ENCODE peak calls at places on chromosomes 12 and 14, in five cellular contexts. T is uterus, F is lower lobe of right lung, J is suprapubic skin, O is hepatocyte. Z is an unnamed sample.

GRCh38 chr14:72730468-72730867 is 163.4 kb downstream of the DPF3 start:
- DNase-seq in T (no peak), F (no peak), J (no peak), O (no peak), Z (no peak)

GRCh38 chr14:95436348-95436747 is 80.1 kb downstream of the SYNE3 start:
- DNase-seq in T (no peak), F (no peak), J (no peak), O (no peak), Z (no peak)

GRCh38 chr14:61140872-61141271 is 140.3 kb downstream of the TMEM30B start:
- DNase-seq in T (no peak), F (no peak), J (no peak), O (no peak), Z (no peak)

GRCh38 chr12:131090254-131091210 is 136.8 kb downstream of the ADGRD1 start:
- DNase-seq in T (peak; percentile 6), F (peak; percentile 19), J (peak; percentile 64), O (no peak), Z (no peak)

GRCh38 chr12:116282371-116283286 is 5.1 kb upstream of the MED13L start:
- DNase-seq in T (no peak), F (no peak), J (no peak), O (no peak), Z (no peak)

GRCh38 chr12:14852880-14853279 is 9.6 kb upstream of the ART4 start:
- DNase-seq in T (no peak), F (no peak), J (no peak), O (no peak), Z (no peak)

GRCh38 chr12:106585862-106586534 is 3.2 kb downstream of the RFX4 start:
- DNase-seq in T (no peak), F (no peak), J (no peak), O (peak; percentile 27), Z (no peak)

GRCh38 chr14:34053666-34054065 is 102.8 kb upstream of the EGLN3 start:
- DNase-seq in T (peak; percentile 83), F (no peak), J (no peak), O (no peak), Z (no peak)

GRCh38 chr12:75765170-75766059 is 254.0 kb upstream of the KRR1 start:
- DNase-seq in T (no peak), F (no peak), J (no peak), O (no peak), Z (no peak)

GRCh38 chr14:51039285-51039684 is 55.6 kb downstream of the TRIM9 start:
- DNase-seq in T (no peak), F (no peak), J (no peak), O (no peak), Z (no peak)

GRCh38 chr12:22231836-22232235 is 102.7 kb downstream of the ST8SIA1 start:
- DNase-seq in T (no peak), F (no peak), J (no peak), O (no peak), Z (no peak)

GRCh38 chr14:23187925-23188324 is 4.5 kb upstream of the SLC7A8 start:
- DNase-seq in T (no peak), F (no peak), J (no peak), O (no peak), Z (no peak)

GRCh38 chr12:119334459-119335170 is at the start of gene CCDC60:
- DNase-seq in T (no peak), F (peak; percentile 50), J (no peak), O (peak; percentile 83), Z (no peak)

GRCh38 chr14:68359862-68360552 is 432.9 kb downstream of the ZFP36L1 start:
- DNase-seq in T (peak; percentile 59), F (peak; percentile 87), J (no peak), O (peak; percentile 79), Z (peak; percentile 78)

GRCh38 chr12:115571446-115571845 is 706.0 kb downstream of the MED13L start:
- DNase-seq in T (no peak), F (no peak), J (no peak), O (no peak), Z (no peak)

GRCh38 chr14:55582741-55583140 is 2.7 kb downstream of the KTN1 start:
- DNase-seq in T (no peak), F (no peak), J (no peak), O (no peak), Z (no peak)

GRCh38 chr12:120138366-120138765 is 21.8 kb upstream of the RAB35 start:
- DNase-seq in T (no peak), F (no peak), J (no peak), O (no peak), Z (no peak)

DNA sequence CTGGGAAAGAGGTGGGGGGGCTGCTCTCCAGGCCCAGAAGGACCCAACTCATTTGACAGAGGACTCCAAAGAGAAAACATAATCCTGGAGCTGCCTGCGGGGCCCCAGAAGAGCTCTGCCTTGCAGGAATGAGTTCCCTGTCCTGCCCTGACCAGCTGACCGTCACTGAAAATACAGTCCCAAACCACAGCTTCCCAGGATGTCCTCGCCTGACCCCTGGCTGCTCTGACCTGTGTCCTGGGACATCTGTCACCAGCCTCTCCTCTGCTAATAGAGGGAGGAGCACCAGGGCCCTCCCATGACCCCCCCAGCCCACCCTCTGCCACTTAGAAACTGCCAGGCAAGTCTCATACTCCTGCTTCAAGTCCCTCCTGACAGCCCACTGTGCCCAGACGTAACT is 9.8 kb downstream of the FIGNL2 start:
- DNase-seq in T (no peak), F (no peak), J (no peak), O (no peak), Z (no peak)
- H3K4me1 ChIP-seq in T (no peaks in the 10 kb centered on the region), F (no peaks in the 10 kb centered on the region), J (no peaks in the 10 kb centered on the region), O (peaks cover 11% of the 10 kb centered on the region), Z (no peaks in the 10 kb centered on the region)

GRCh38 chr12:96215933-96216273 is 21.7 kb downstream of the ELK3 start:
- DNase-seq in T (no peak), F (no peak), J (no peak), O (no peak), Z (peak; percentile 30)

GRCh38 chr12:96219700-96220206 is 25.6 kb downstream of the ELK3 start:
- DNase-seq in T (no peak), F (peak; percentile 87), J (no peak), O (peak; percentile 80), Z (peak; percentile 56)

GRCh38 chr12:96220902-96221301 is 26.7 kb downstream of the ELK3 start:
- DNase-seq in T (no peak), F (no peak), J (no peak), O (no peak), Z (peak; percentile 68)

GRCh38 chr12:96221391-96221790 is 27.2 kb downstream of the ELK3 start:
- DNase-seq in T (no peak), F (no peak), J (no peak), O (no peak), Z (no peak)

GRCh38 chr12:96218989-96219678 is 25.0 kb downstream of the ELK3 start:
- DNase-seq in T (no peak), F (no peak), J (no peak), O (no peak), Z (peak; percentile 44)
- H3K4me1 ChIP-seq in T (no peaks in the 10 kb centered on the region), F (peaks cover 52% of the 10 kb centered on the region), J (peaks cover 30% of the 10 kb centered on the region), O (peaks cover 5% of the 10 kb centered on the region), Z (peaks cover 46% of the 10 kb centered on the region)

GRCh38 chr12:102920271-102920670 is 3.2 kb upstream of the PAH start:
- DNase-seq in T (no peak), F (no peak), J (no peak), O (peak; percentile 12), Z (no peak)
- H3K4me1 ChIP-seq in T (no peaks in the 10 kb centered on the region), F (peaks cover 7% of the 10 kb centered on the region), J (peaks cover 9% of the 10 kb centered on the region), O (peaks cover 4% of the 10 kb centered on the region), Z (no peaks in the 10 kb centered on the region)

DNA sequence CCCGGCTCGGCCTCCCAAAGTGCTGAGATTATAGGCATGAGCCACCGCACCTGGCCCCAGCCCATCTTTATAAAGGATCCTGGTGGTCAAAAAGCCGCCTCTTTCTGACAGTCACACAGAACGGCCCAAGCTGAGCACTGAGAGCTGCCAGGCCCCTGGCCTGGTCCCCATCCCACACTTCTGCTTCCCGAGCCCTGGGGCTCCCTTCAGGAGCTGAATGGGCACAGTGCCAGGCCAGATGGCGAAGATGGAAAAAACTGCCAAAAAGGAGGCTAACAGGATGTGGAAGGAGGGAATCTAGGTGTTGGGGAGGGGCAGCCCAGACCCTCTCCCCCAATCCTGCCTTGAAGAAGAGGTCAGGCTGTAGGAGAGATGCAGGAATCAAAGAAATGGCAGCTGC is 5.1 kb downstream of the LPAR5 start:
- DNase-seq in T (no peak), F (no peak), J (no peak), O (peak; percentile 47), Z (no peak)
- H3K4me1 ChIP-seq in T (no peaks in the 10 kb centered on the region), F (peaks cover 6% of the 10 kb centered on the region), J (peaks cover 32% of the 10 kb centered on the region), O (peaks cover 30% of the 10 kb centered on the region), Z (peaks cover 6% of the 10 kb centered on the region)

GRCh38 chr14:64760916-64761315 is 56.7 kb downstream of the PLEKHG3 start:
- DNase-seq in T (no peak), F (peak; percentile 16), J (no peak), O (no peak), Z (no peak)

GRCh38 chr14:64761441-64762043 is 57.3 kb downstream of the PLEKHG3 start:
- DNase-seq in T (peak; percentile 54), F (peak; percentile 35), J (no peak), O (peak; percentile 28), Z (no peak)

GRCh38 chr14:64758711-64759554 is 54.7 kb downstream of the PLEKHG3 start:
- DNase-seq in T (peak; percentile 77), F (peak; percentile 43), J (no peak), O (peak; percentile 89), Z (no peak)

GRCh38 chr14:64759555-64759938 is 55.3 kb downstream of the PLEKHG3 start:
- DNase-seq in T (no peak), F (peak; percentile 26), J (no peak), O (no peak), Z (no peak)

GRCh38 chr14:64760146-64760755 is 56.0 kb downstream of the PLEKHG3 start:
- DNase-seq in T (no peak), F (peak; percentile 75), J (no peak), O (peak; percentile 68), Z (no peak)
- H3K4me1 ChIP-seq in T (peaks cover 13% of the 10 kb centered on the region), F (peaks cover 53% of the 10 kb centered on the region), J (peaks cover 84% of the 10 kb centered on the region), O (peaks cover 83% of the 10 kb centered on the region), Z (peaks cover 79% of the 10 kb centered on the region)

DNA sequence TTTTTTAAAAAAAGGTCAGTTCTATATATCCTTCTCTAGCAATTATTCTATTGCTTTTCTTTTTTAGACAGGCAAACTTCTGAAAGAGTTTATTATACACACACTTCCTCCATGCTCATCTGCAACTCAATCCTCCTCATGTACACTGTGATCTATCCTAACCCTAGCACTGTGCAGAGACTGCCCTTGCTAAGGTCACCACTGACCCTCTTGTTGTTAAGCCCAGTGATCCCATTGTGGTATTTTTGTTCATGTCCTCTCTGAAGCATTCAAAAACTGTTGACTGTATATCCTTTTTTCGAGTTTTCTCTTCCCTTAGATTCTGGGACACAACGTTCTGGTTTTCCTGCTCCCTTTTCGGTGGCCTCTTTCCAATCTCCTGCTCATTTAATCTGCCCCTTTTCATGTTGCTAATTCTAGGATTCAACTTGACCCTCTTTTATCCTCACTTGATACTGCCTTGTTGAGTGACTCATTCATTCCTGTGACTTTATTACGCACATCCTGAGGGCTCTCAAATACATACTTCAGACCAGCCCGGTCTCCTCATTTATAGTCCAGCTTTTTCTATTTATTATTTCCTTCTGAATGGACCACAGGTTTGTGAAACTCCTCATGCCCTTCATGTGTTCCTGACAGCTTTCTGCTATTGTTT is 53.9 kb upstream of the PTPRB start:
- DNase-seq in T (no peak), F (no peak), J (no peak), O (no peak), Z (no peak)
- H3K4me1 ChIP-seq in T (no peaks in the 10 kb centered on the region), F (peaks cover 8% of the 10 kb centered on the region), J (no peaks in the 10 kb centered on the region), O (no peaks in the 10 kb centered on the region), Z (peaks cover 11% of the 10 kb centered on the region)

DNA sequence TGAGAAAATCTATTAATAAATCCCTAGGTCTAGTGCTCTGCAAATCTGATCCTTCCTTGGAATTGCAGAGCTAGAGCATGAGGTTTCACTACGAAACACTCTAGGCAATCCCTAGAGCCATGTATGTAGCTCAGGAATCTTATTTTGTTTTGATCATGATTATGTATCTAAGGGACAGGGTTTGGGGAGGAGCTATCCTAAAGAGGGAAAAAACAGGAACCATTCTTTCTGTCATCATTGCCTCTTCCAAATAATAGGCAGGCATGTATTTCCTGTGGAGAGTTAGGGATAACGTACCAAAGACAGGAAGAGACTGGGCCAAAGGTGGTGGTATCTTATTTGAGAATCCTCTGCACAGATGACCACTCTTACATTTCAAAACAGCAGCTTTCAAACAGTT is 88.8 kb upstream of the GTF2A1 start:
- DNase-seq in T (no peak), F (no peak), J (no peak), O (no peak), Z (no peak)
- H3K4me1 ChIP-seq in T (no peaks in the 10 kb centered on the region), F (peaks cover 7% of the 10 kb centered on the region), J (peaks cover 36% of the 10 kb centered on the region), O (peaks cover 17% of the 10 kb centered on the region), Z (no peaks in the 10 kb centered on the region)

Z was measured in right atrium auricular region.